ENCODE peak calls at places on chromosomes 4 and X, in four cellular contexts. Z is IMR-90; T is stimulated activated CD4-positive, alpha-beta T cell treated with anti-CD3 and anti-CD28 coated beads, Interleukin-4, amount 100 ng/mL, for 1 hour; H is astrocyte of the hippocampus. U is an unnamed sample.

GRCh38 chrX:150018931-150019331 is 80.6 kb upstream of the EOLA2 start:
- DNase-seq in Z (peak; percentile 82), T (no peak), H (no peak), U (no peak)

GRCh38 chr4:172657112-172657511 is 511.5 kb upstream of the GALNT7 start:
- DNase-seq in Z (no peak), T (no peak), H (no peak), U (no peak)

GRCh38 chr4:123110685-123111084 is 188.3 kb upstream of the NUDT6 start:
- DNase-seq in Z (peak; percentile 49), T (no peak), H (no peak), U (no peak)

GRCh38 chrX:1416965-1417760 is 25.2 kb upstream of the SLC25A6 start:
- DNase-seq in Z (no peak), T (no peak), H (no peak), U (peak; percentile 34)

GRCh38 chrX:55524487-55524886 is 34.8 kb upstream of the USP51 start:
- DNase-seq in Z (peak; percentile 3), T (no peak), H (no peak), U (no peak)

GRCh38 chr4:143025111-143025704 is 159.5 kb upstream of the USP38 start:
- DNase-seq in Z (peak; percentile 33), T (no peak), H (peak; percentile 55), U (no peak)

GRCh38 chr4:2501034-2501594 is 32.2 kb downstream of the RNF4 start:
- DNase-seq in Z (no peak), T (no peak), H (no peak), U (no peak)

GRCh38 chr4:1711055-1711905 is 839 bp downstream of the SLBP start:
- DNase-seq in Z (peak; percentile 55), T (peak; percentile 33), H (peak; percentile 76), U (peak; percentile 76)

GRCh38 chr4:114109776-114110175 is 130.3 kb upstream of the ARSJ start:
- DNase-seq in Z (no peak), T (no peak), H (no peak), U (no peak)